ENCODE peak calls at places on chromosomes 4 and X, in six cellular contexts. U, C, Z, Q, V and I are unnamed samples.

GRCh38 chrX:15948318-15948660 is 93.7 kb upstream of the AP1S2 start:
- DNase-seq in Q (no peak), V (no peak), U (no peak), Z (no peak), C (no peak), I (peak; percentile 59)

GRCh38 chrX:8235026-8235425 is 64.0 kb upstream of the VCX2 start:
- DNase-seq in V (no peak), U (no peak), C (no peak), Z (no peak), Q (peak; percentile 2), I (peak; percentile 10)

GRCh38 chr4:60992037-60992436 is 208.1 kb upstream of the ADGRL3 start:
- DNase-seq in U (no peak), Q (no peak), C (no peak), V (no peak), Z (no peak), I (peak; percentile 91)

GRCh38 chr4:90039122-90039521 is 88.1 kb upstream of the CCSER1 start:
- DNase-seq in U (no peak), V (no peak), C (no peak), Q (no peak), Z (no peak), I (no peak)

GRCh38 chr4:168631241-168632151 is 134.6 kb downstream of the PALLD start:
- DNase-seq in Z (peak; percentile 85), C (no peak), Q (peak; percentile 54), V (peak; percentile 22), U (peak; percentile 85), I (peak; percentile 69)

GRCh38 chr4:147340111-147340510 is 140.8 kb upstream of the EDNRA start:
- DNase-seq in U (peak; percentile 47), C (no peak), Z (no peak), Q (peak; percentile 81), V (no peak), I (peak; percentile 62)

GRCh38 chrX:72307646-72308051 is 1.9 kb upstream of the CITED1 start:
- DNase-seq in C (no peak), Z (no peak), U (no peak), Q (no peak), V (no peak), I (no peak)

GRCh38 chr4:52091811-52092210 is 40.7 kb downstream of the SPATA18 start:
- DNase-seq in Q (peak; percentile 59), C (no peak), U (peak; percentile 12), V (no peak), Z (no peak), I (peak; percentile 90)

GRCh38 chr4:165827018-165827417 is 46.0 kb upstream of the TLL1 start:
- DNase-seq in U (no peak), Q (no peak), V (no peak), Z (no peak), C (no peak), I (peak; percentile 3)

GRCh38 chr4:122099896-122100295 is 52.2 kb upstream of the BLTP1 start:
- DNase-seq in V (no peak), U (peak; percentile 68), Q (peak; percentile 70), C (no peak), Z (no peak), I (peak; percentile 52)

GRCh38 chr4:57424231-57424897 is 314.2 kb upstream of the IGFBP7 start:
- DNase-seq in U (peak; percentile 92), C (no peak), Z (no peak), Q (peak; percentile 59), V (no peak), I (peak; percentile 97)

GRCh38 chr4:75892508-75892907 is 9.7 kb downstream of the PPEF2 start:
- DNase-seq in U (peak; percentile 15), Q (no peak), C (no peak), V (no peak), Z (no peak), I (peak; percentile 11)

GRCh38 chrX:6448003-6448402 is 86.9 kb downstream of the VCX3A start:
- DNase-seq in Z (no peak), C (no peak), V (no peak), Q (no peak), U (peak; percentile 66), I (no peak)

GRCh38 chr4:26819478-26819877 is 41.2 kb upstream of the STIM2 start:
- DNase-seq in V (no peak), C (no peak), Z (no peak), U (no peak), Q (no peak), I (no peak)

GRCh38 chr4:71300964-71301363 is 37.9 kb upstream of the SLC4A4 start:
- DNase-seq in Z (no peak), V (no peak), U (peak; percentile 20), C (no peak), Q (no peak), I (no peak)

GRCh38 chr4:155943610-155944329 is 9.9 kb downstream of the CTSO start:
- DNase-seq in U (no peak), Z (no peak), V (no peak), Q (no peak), C (no peak), I (no peak)

GRCh38 chr4:141375855-141376254 is 155.2 kb downstream of the ZNF330 start:
- DNase-seq in C (no peak), V (no peak), U (peak; percentile 96), Z (no peak), Q (peak; percentile 88), I (peak; percentile 95)

GRCh38 chr4:30821891-30822612 is 101.9 kb downstream of the PCDH7 start:
- DNase-seq in U (peak; percentile 55), V (no peak), Q (peak; percentile 25), C (no peak), Z (no peak), I (peak; percentile 19)

GRCh38 chrX:119488749-119489148 is 20.5 kb downstream of the SLC25A5 start:
- DNase-seq in Q (peak; percentile 59), U (peak; percentile 52), V (peak; percentile 47), C (no peak), Z (no peak), I (peak; percentile 74)

GRCh38 chr4:89048906-89049601 is 7.9 kb downstream of the FAM13A start:
- DNase-seq in Z (no peak), V (no peak), U (no peak), Q (no peak), C (no peak), I (no peak)

GRCh38 chr4:122700178-122700725 is 32.3 kb upstream of the BBS12 start:
- DNase-seq in Q (peak; percentile 61), Z (no peak), U (peak; percentile 78), V (no peak), C (no peak), I (peak; percentile 63)

GRCh38 chr4:25861422-25861926 is 1.3 kb downstream of the SEL1L3 start:
- DNase-seq in Q (peak; percentile 64), V (no peak), U (no peak), Z (no peak), C (no peak), I (peak; percentile 30)

GRCh38 chr4:1602621-1603412 is 81.3 kb downstream of the FAM53A start:
- DNase-seq in C (no peak), Z (no peak), Q (no peak), V (no peak), U (no peak), I (no peak)

GRCh38 chr4:8346838-8347605 is 77.5 kb downstream of the HTRA3 start:
- DNase-seq in Q (no peak), C (no peak), Z (peak; percentile 58), U (no peak), V (peak; percentile 63), I (no peak)

GRCh38 chrX:7168366-7168765 is 20.4 kb upstream of the PUDP start:
- DNase-seq in C (no peak), U (peak; percentile 83), Z (no peak), Q (no peak), V (no peak), I (no peak)

GRCh38 chr4:163269874-163270273 is 62.5 kb downstream of the NPY1R start:
- DNase-seq in U (no peak), Q (no peak), C (no peak), V (no peak), Z (no peak), I (no peak)

GRCh38 chr4:4619821-4620220 is 78.0 kb upstream of the STX18 start:
- DNase-seq in C (no peak), V (no peak), Q (no peak), Z (no peak), U (no peak), I (no peak)

GRCh38 chr4:73684097-73684496 is 56.3 kb upstream of the CXCL8 start:
- DNase-seq in C (no peak), U (peak; percentile 27), Z (no peak), V (no peak), Q (no peak), I (no peak)

GRCh38 chr4:62431513-62431912 is 1231.4 kb downstream of the ADGRL3 start:
- DNase-seq in Q (no peak), V (no peak), C (no peak), U (peak; percentile 1), Z (no peak), I (no peak)

GRCh38 chr4:159487284-159487747 is 384.4 kb downstream of the RAPGEF2 start:
- DNase-seq in Z (no peak), C (no peak), Q (peak; percentile 83), V (peak; percentile 4), U (peak; percentile 81), I (peak; percentile 58)

GRCh38 chrX:140439455-140439854 is 65.4 kb downstream of the SOX3 start:
- DNase-seq in Z (peak; percentile 77), C (no peak), V (no peak), U (peak; percentile 30), Q (no peak), I (peak; percentile 32)

GRCh38 chr4:117001077-117001476 is 84.3 kb downstream of the TRAM1L1 start:
- DNase-seq in Q (no peak), V (no peak), U (peak; percentile 76), Z (no peak), C (no peak), I (no peak)

GRCh38 chrX:101357166-101357795 is 8.7 kb upstream of the TIMM8A start:
- DNase-seq in Z (no peak), V (no peak), U (peak; percentile 9), C (no peak), Q (peak; percentile 2), I (peak; percentile 29)

GRCh38 chrX:10186355-10186754 is 29.6 kb downstream of the CLCN4 start:
- DNase-seq in C (no peak), Z (no peak), Q (no peak), U (no peak), V (no peak), I (no peak)

GRCh38 chrX:68945603-68946228 is 116.9 kb downstream of the EFNB1 start:
- DNase-seq in U (peak; percentile 11), Q (peak; percentile 83), Z (peak; percentile 47), V (no peak), C (no peak), I (peak; percentile 48)

GRCh38 chrX:153708415-153708814 is 15.8 kb downstream of the BCAP31 start:
- DNase-seq in V (peak; percentile 58), C (peak; percentile 12), Q (peak; percentile 73), U (peak; percentile 94), Z (no peak), I (peak; percentile 90)

GRCh38 chrX:15816453-15816838 is 26.2 kb downstream of the ZRSR2 start:
- DNase-seq in Z (no peak), Q (peak; percentile 21), U (no peak), V (no peak), C (no peak), I (no peak)

GRCh38 chr4:53855886-53856260 is 208.5 kb downstream of the CHIC2 start:
- DNase-seq in C (no peak), U (peak; percentile 52), Q (peak; percentile 66), Z (no peak), V (no peak), I (peak; percentile 89)